ENCODE peak calls at places on chromosomes 12 and 14, in six cellular contexts. L is CD8-positive, alpha-beta T cell; W is neuronal stem cell; X is IMR-90; U is left ventricle myocardium inferior; Q is cardiac muscle cell. C is an unnamed sample. For H3K4me1, the result is how much of the 10 kb centered on the place peaks cover.

GRCh38 chr14:49770212-49770817 is 2.4 kb downstream of the KLHDC2 start:
- DNase-seq in X (peak), W (no peak), U (no peak), Q (no peak), L (no peak), C (no peak)

GRCh38 chr12:50224026-50224692 is 57.0 kb upstream of the CERS5 start:
- DNase-seq in W (no peak), L (peak), U (no peak), X (peak), Q (no peak), C (peak)

GRCh38 chr12:55258288-55258687 is 13.9 kb downstream of the OR6C74 start:
- DNase-seq in W (no peak), Q (no peak), U (no peak), X (no peak), L (no peak), C (no peak)

GRCh38 chr14:93317836-93318807 is 14.7 kb downstream of the BTBD7 start:
- DNase-seq in U (no peak), X (peak), L (no peak), Q (no peak), W (no peak), C (no peak)

GRCh38 chr14:86035882-86036281 is 505.9 kb downstream of the FLRT2 start:
- DNase-seq in U (no peak), L (no peak), Q (peak), X (no peak), W (no peak), C (no peak)

GRCh38 chr12:117649796-117650195 is 288.4 kb upstream of the NOS1 start:
- DNase-seq in L (no peak), W (no peak), X (no peak), Q (no peak), U (no peak), C (no peak)

GRCh38 chr12:30989754-30990153 is 63.2 kb downstream of the TSPAN11 start:
- DNase-seq in X (no peak), Q (peak), L (no peak), W (no peak), U (peak), C (peak)

GRCh38 chr12:117718141-117718540 is 250.6 kb downstream of the KSR2 start:
- DNase-seq in L (no peak), X (no peak), Q (no peak), W (no peak), U (no peak), C (no peak)

GRCh38 chr12:117805865-117806264 is 162.9 kb downstream of the KSR2 start:
- DNase-seq in W (no peak), Q (no peak), L (no peak), X (no peak), U (no peak), C (no peak)

GRCh38 chr14:100708349-100709217 is 18.1 kb upstream of the DLK1 start:
- DNase-seq in X (peak), Q (peak), U (peak), L (no peak), W (no peak), C (peak)

DNA sequence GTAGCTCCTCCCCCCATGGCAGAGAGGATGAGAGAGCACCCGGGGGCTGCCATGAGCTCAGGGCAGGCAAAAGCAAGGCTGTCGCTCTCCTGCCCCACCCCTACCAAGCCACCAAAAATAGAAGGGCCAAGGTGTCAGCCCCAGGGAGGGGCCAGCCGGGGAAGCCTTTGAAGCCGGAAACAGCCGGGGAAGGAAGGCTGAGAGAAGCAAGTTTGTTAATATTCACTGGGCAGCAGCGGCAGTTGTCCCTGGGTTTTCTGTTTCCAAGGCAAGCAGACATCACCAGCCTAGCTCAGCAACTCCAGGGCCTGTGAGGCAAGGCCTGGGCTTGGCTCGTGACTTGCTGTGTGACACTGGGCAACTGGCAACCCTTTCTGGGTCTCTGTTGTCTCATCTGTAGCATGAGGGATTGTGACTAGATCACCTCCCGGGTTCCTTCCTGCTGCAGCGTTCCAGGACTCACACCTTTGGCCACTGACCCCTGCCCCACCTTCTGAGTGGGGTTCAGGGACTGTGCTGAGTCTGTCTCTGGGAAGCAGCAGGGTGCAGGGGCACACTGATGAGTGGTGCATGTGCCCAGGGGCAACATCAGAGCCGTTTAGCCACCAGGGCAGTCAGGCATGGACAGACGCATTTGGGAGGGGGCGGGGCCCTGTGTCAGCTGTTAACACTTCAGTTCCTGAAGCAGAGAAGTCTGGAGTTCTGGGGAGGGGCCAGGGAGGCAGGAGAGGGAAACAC is 24.3 kb downstream of the SYNDIG1L start:
- DNase-seq in U (peak), L (peak), X (no peak), Q (peak), W (no peak), C (peak)
- H3K4me3 ChIP-seq in U (peak), L (peak), X (no peak), Q (peak), W (peak), C (peak)

GRCh38 chr12:26921886-26922285 is 15.9 kb downstream of the INTS13 start:
- DNase-seq in L (no peak), Q (no peak), X (no peak), W (no peak), U (no peak), C (no peak)

GRCh38 chr12:26919216-26919555 is 18.6 kb downstream of the INTS13 start:
- DNase-seq in U (no peak), X (no peak), L (no peak), Q (no peak), W (no peak), C (no peak)

GRCh38 chr12:26918321-26919215 is 19.2 kb downstream of the INTS13 start:
- DNase-seq in U (no peak), Q (no peak), W (no peak), L (no peak), X (peak), C (no peak)
- H3K27ac ChIP-seq in U (no peak), Q (no peak), W (no peak), L (no peak), X (no peak), C (no peak)

GRCh38 chr14:24307575-24308341 is at the start of gene CIDEB:
- DNase-seq in L (peak), Q (peak), X (peak), W (peak), U (peak), C (peak)
- H3K4me1 ChIP-seq in L (under half), Q (under half), X (under half), W (under half), U (half or more), C (under half)

DNA sequence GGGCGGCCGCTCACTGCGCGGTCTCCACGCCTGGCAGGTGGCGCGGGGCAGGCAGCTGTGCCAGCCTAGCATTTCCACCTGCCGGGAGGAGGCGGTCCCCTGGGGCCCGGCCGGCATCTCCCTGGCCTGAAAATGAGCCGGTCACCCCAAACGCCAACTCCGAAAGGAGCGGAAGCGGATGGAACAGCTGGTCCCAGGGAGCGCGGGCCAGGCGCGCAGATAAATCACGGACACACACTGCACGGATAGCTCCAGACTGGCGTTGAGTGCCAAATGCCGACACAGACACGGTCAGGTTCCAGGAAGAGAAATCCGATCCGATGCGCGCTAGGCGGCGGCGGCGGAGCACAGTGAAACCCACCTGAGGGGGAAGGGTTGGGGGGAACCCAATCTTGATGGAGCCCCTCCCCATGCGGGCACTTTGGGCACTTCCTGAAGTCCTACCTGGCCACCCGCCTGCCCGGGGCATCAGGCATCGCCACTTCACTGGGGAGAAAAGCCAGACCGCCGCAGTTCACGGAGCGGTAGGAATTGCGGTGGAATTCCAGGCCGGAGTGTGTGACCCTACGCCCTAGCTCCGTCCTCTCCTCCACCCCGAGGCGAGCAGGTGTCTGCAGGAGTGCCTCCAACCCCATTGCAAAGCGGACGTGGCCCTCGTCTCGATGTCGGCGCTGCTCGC is 624 bp upstream of the PLEKHD1 start:
- DNase-seq in X (peak), Q (peak), L (no peak), U (no peak), W (peak), C (peak)
- H3K4me3 ChIP-seq in X (no peak), Q (peak), L (no peak), U (peak), W (peak), C (peak)